ENCODE peak calls at places on chromosomes 4 and X, in nine cellular contexts. X, A, N, Y, O, U, V, Z and J are unnamed samples.

GRCh38 chrX:4240541-4241194 is 527.2 kb upstream of the PRKX start:
- DNase-seq in X (no peak), A (no peak), N (no peak), Y (no peak), O (no peak), U (no peak), V (no peak), Z (no peak), J (no peak)

GRCh38 chrX:2898861-2899512 is 30.2 kb downstream of the ARSD start:
- DNase-seq in X (no peak), A (no peak), N (no peak), Y (peak), O (peak), U (no peak), V (no peak), Z (no peak), J (no peak)

GRCh38 chr4:118337954-118338353 is 14.8 kb downstream of the PRSS12 start:
- DNase-seq in X (no peak), A (no peak), N (no peak), Y (no peak), O (no peak), U (peak), V (no peak), Z (no peak), J (no peak)

GRCh38 chr4:142095886-142096605 is 459.7 kb downstream of the IL15 start:
- DNase-seq in X (no peak), A (no peak), N (peak), Y (peak), O (no peak), U (peak), V (peak), Z (no peak), J (peak)

GRCh38 chrX:15524417-15524816 is 23.8 kb downstream of the BMX start:
- DNase-seq in X (no peak), A (no peak), N (no peak), Y (peak), O (no peak), U (no peak), V (no peak), Z (no peak), J (peak)

GRCh38 chrX:10833299-10834169 is 213.1 kb upstream of the MID1 start:
- DNase-seq in X (no peak), A (peak), N (peak), Y (peak), O (peak), U (peak), V (peak), Z (no peak), J (peak)

GRCh38 chr4:175823015-175823741 is 11.1 kb upstream of the GPM6A start:
- DNase-seq in X (no peak), A (no peak), N (no peak), Y (no peak), O (no peak), U (no peak), V (no peak), Z (no peak), J (no peak)

GRCh38 chr4:40043786-40044185 is 12.9 kb upstream of the N4BP2 start:
- DNase-seq in X (no peak), A (no peak), N (no peak), Y (no peak), O (no peak), U (no peak), V (no peak), Z (no peak), J (no peak)

GRCh38 chrX:24298191-24298590 is 15.7 kb downstream of the SUPT20HL2 start:
- DNase-seq in X (no peak), A (no peak), N (no peak), Y (no peak), O (no peak), U (peak), V (peak), Z (no peak), J (no peak)

GRCh38 chr4:153151535-153152452 is 52.4 kb upstream of the TRIM2 start:
- DNase-seq in X (peak), A (peak), N (peak), Y (peak), O (peak), U (no peak), V (peak), Z (no peak), J (peak)

GRCh38 chr4:80566203-80566872 is 230.8 kb downstream of the CFAP299 start:
- DNase-seq in X (no peak), A (no peak), N (peak), Y (peak), O (no peak), U (no peak), V (no peak), Z (no peak), J (no peak)

GRCh38 chr4:3168029-3168428 is 80.9 kb upstream of the MSANTD1 start:
- DNase-seq in X (no peak), A (no peak), N (no peak), Y (peak), O (no peak), U (peak), V (no peak), Z (no peak), J (no peak)

GRCh38 chr4:94802091-94802490 is 44.3 kb downstream of the BMPR1B start:
- DNase-seq in X (no peak), A (no peak), N (no peak), Y (no peak), O (no peak), U (no peak), V (no peak), Z (no peak), J (no peak)

GRCh38 chr4:24471623-24472510 is 112.5 kb downstream of the DHX15 start:
- DNase-seq in X (no peak), A (peak), N (no peak), Y (no peak), O (peak), U (no peak), V (peak), Z (no peak), J (peak)